ENCODE peak calls at places on chromosomes 3 and 15, in six cellular contexts. One of them, this sample, is unnamed.

GRCh38 chr15:80480171-80480811 is 76.1 kb downstream of the ARNT2 start:
- DNase-seq in stimulated activated CD4-positive, alpha-beta T cell treated with anti-CD3 and anti-CD28 coated beads, Interleukin-2, amount 100 ng/mL, for 48 hours: no peak
- DNase-seq in amniotic stem cell: no peak
- DNase-seq in GM19239: no peak
- DNase-seq in body of pancreas: no peak
- DNase-seq in natural killer cell: no peak
- DNase-seq in this sample: no peak

GRCh38 chr3:189947948-189948723 is 172.6 kb downstream of the P3H2 start:
- DNase-seq in amniotic stem cell: no peak
- DNase-seq in body of pancreas: no peak
- DNase-seq in natural killer cell: no peak
- DNase-seq in stimulated activated CD4-positive, alpha-beta T cell treated with anti-CD3 and anti-CD28 coated beads, Interleukin-2, amount 100 ng/mL, for 48 hours: no peak
- DNase-seq in GM19239: no peak
- DNase-seq in this sample: no peak

GRCh38 chr3:112778298-112779008 is 68.2 kb downstream of the CD200R1L start:
- DNase-seq in GM19239: no peak
- DNase-seq in natural killer cell: no peak
- DNase-seq in body of pancreas: no peak
- DNase-seq in stimulated activated CD4-positive, alpha-beta T cell treated with anti-CD3 and anti-CD28 coated beads, Interleukin-2, amount 100 ng/mL, for 48 hours: no peak
- DNase-seq in amniotic stem cell: peak
- DNase-seq in this sample: no peak

GRCh38 chr15:74384566-74385441 is 17.4 kb upstream of the CYP11A1 start:
- DNase-seq in GM19239: peak
- DNase-seq in body of pancreas: no peak
- DNase-seq in stimulated activated CD4-positive, alpha-beta T cell treated with anti-CD3 and anti-CD28 coated beads, Interleukin-2, amount 100 ng/mL, for 48 hours: no peak
- DNase-seq in amniotic stem cell: no peak
- DNase-seq in natural killer cell: no peak
- DNase-seq in this sample: no peak

GRCh38 chr15:82875411-82876003 is 66.1 kb downstream of the WHAMM start:
- DNase-seq in stimulated activated CD4-positive, alpha-beta T cell treated with anti-CD3 and anti-CD28 coated beads, Interleukin-2, amount 100 ng/mL, for 48 hours: no peak
- DNase-seq in GM19239: no peak
- DNase-seq in amniotic stem cell: no peak
- DNase-seq in natural killer cell: no peak
- DNase-seq in body of pancreas: no peak
- DNase-seq in this sample: no peak

GRCh38 chr3:58013973-58014649 is 5.9 kb downstream of the FLNB start:
- DNase-seq in GM19239: no peak
- DNase-seq in natural killer cell: no peak
- DNase-seq in amniotic stem cell: peak
- DNase-seq in stimulated activated CD4-positive, alpha-beta T cell treated with anti-CD3 and anti-CD28 coated beads, Interleukin-2, amount 100 ng/mL, for 48 hours: no peak
- DNase-seq in body of pancreas: no peak
- DNase-seq in this sample: no peak

GRCh38 chr3:176951144-176951543 is 246.1 kb downstream of the TBL1XR1 start:
- DNase-seq in natural killer cell: no peak
- DNase-seq in amniotic stem cell: no peak
- DNase-seq in body of pancreas: no peak
- DNase-seq in GM19239: no peak
- DNase-seq in stimulated activated CD4-positive, alpha-beta T cell treated with anti-CD3 and anti-CD28 coated beads, Interleukin-2, amount 100 ng/mL, for 48 hours: no peak
- DNase-seq in this sample: no peak

GRCh38 chr15:77031376-77032050 is 36.6 kb downstream of the PSTPIP1 start:
- DNase-seq in body of pancreas: peak
- DNase-seq in natural killer cell: peak
- DNase-seq in stimulated activated CD4-positive, alpha-beta T cell treated with anti-CD3 and anti-CD28 coated beads, Interleukin-2, amount 100 ng/mL, for 48 hours: peak
- DNase-seq in amniotic stem cell: no peak
- DNase-seq in GM19239: peak
- DNase-seq in this sample: no peak

GRCh38 chr3:80769683-80770082 is 991.8 kb downstream of the GBE1 start:
- DNase-seq in natural killer cell: no peak
- DNase-seq in body of pancreas: no peak
- DNase-seq in GM19239: no peak
- DNase-seq in amniotic stem cell: no peak
- DNase-seq in stimulated activated CD4-positive, alpha-beta T cell treated with anti-CD3 and anti-CD28 coated beads, Interleukin-2, amount 100 ng/mL, for 48 hours: no peak
- DNase-seq in this sample: no peak

GRCh38 chr3:10437995-10438901 is 67.1 kb downstream of the ATP2B2 start:
- DNase-seq in natural killer cell: no peak
- DNase-seq in body of pancreas: no peak
- DNase-seq in stimulated activated CD4-positive, alpha-beta T cell treated with anti-CD3 and anti-CD28 coated beads, Interleukin-2, amount 100 ng/mL, for 48 hours: no peak
- DNase-seq in GM19239: no peak
- DNase-seq in amniotic stem cell: no peak
- DNase-seq in this sample: no peak

GRCh38 chr3:107236661-107237375 is 140.4 kb upstream of the CCDC54 start:
- DNase-seq in GM19239: no peak
- DNase-seq in body of pancreas: no peak
- DNase-seq in natural killer cell: no peak
- DNase-seq in stimulated activated CD4-positive, alpha-beta T cell treated with anti-CD3 and anti-CD28 coated beads, Interleukin-2, amount 100 ng/mL, for 48 hours: no peak
- DNase-seq in amniotic stem cell: no peak
- DNase-seq in this sample: no peak

GRCh38 chr3:193910886-193911738 is 224.8 kb upstream of the HES1 start:
- DNase-seq in stimulated activated CD4-positive, alpha-beta T cell treated with anti-CD3 and anti-CD28 coated beads, Interleukin-2, amount 100 ng/mL, for 48 hours: no peak
- DNase-seq in body of pancreas: no peak
- DNase-seq in GM19239: no peak
- DNase-seq in amniotic stem cell: no peak
- DNase-seq in natural killer cell: no peak
- DNase-seq in this sample: no peak

GRCh38 chr3:56928379-56929068 is 126.8 kb upstream of the ARHGEF3 start:
- DNase-seq in amniotic stem cell: no peak
- DNase-seq in stimulated activated CD4-positive, alpha-beta T cell treated with anti-CD3 and anti-CD28 coated beads, Interleukin-2, amount 100 ng/mL, for 48 hours: no peak
- DNase-seq in GM19239: no peak
- DNase-seq in body of pancreas: no peak
- DNase-seq in natural killer cell: no peak
- DNase-seq in this sample: no peak

GRCh38 chr3:112676659-112677234 is 35.8 kb upstream of the CCDC80 start:
- DNase-seq in body of pancreas: no peak
- DNase-seq in amniotic stem cell: peak
- DNase-seq in stimulated activated CD4-positive, alpha-beta T cell treated with anti-CD3 and anti-CD28 coated beads, Interleukin-2, amount 100 ng/mL, for 48 hours: peak
- DNase-seq in natural killer cell: peak
- DNase-seq in GM19239: peak
- DNase-seq in this sample: peak

GRCh38 chr3:192449036-192449435 is 278.3 kb downstream of the FGF12 start:
- DNase-seq in amniotic stem cell: no peak
- DNase-seq in stimulated activated CD4-positive, alpha-beta T cell treated with anti-CD3 and anti-CD28 coated beads, Interleukin-2, amount 100 ng/mL, for 48 hours: no peak
- DNase-seq in natural killer cell: no peak
- DNase-seq in body of pancreas: no peak
- DNase-seq in GM19239: no peak
- DNase-seq in this sample: no peak

GRCh38 chr3:38739396-38739689 is 76.7 kb downstream of the SCN10A start:
- DNase-seq in natural killer cell: no peak
- DNase-seq in body of pancreas: no peak
- DNase-seq in amniotic stem cell: no peak
- DNase-seq in stimulated activated CD4-positive, alpha-beta T cell treated with anti-CD3 and anti-CD28 coated beads, Interleukin-2, amount 100 ng/mL, for 48 hours: no peak
- DNase-seq in GM19239: no peak
- DNase-seq in this sample: no peak

GRCh38 chr3:197151562-197151961 is 121.9 kb upstream of the MELTF start:
- DNase-seq in natural killer cell: no peak
- DNase-seq in amniotic stem cell: no peak
- DNase-seq in stimulated activated CD4-positive, alpha-beta T cell treated with anti-CD3 and anti-CD28 coated beads, Interleukin-2, amount 100 ng/mL, for 48 hours: no peak
- DNase-seq in GM19239: no peak
- DNase-seq in body of pancreas: peak
- DNase-seq in this sample: no peak

GRCh38 chr3:114706591-114707224 is 412.9 kb downstream of the TIGIT start:
- DNase-seq in natural killer cell: no peak
- DNase-seq in GM19239: no peak
- DNase-seq in body of pancreas: peak
- DNase-seq in stimulated activated CD4-positive, alpha-beta T cell treated with anti-CD3 and anti-CD28 coated beads, Interleukin-2, amount 100 ng/mL, for 48 hours: peak
- DNase-seq in amniotic stem cell: peak
- DNase-seq in this sample: peak